ENCODE peak calls at places on chromosomes 4 and X, in nine cellular contexts. U is SK-N-SH; A is IMR-90; G is transverse colon; P is ovary; H is tibial nerve; C is GM12878; R is mesendoderm; E is CD8-positive, alpha-beta T cell. O is an unnamed sample.

GRCh38 chr4:179007758-179008157 is 1565.5 kb upstream of the AGA start:
- DNase-seq in U (no peak), A (no peak), G (no peak), P (no peak), H (no peak), C (no peak), R (peak; percentile 70), E (no peak), O (no peak)

GRCh38 chrX:9737363-9737762 is 28.3 kb downstream of the GPR143 start:
- DNase-seq in U (no peak), A (no peak), G (no peak), P (no peak), H (no peak), C (no peak), R (no peak), E (no peak), O (no peak)

GRCh38 chr4:40992472-40993298 is 221.7 kb downstream of the APBB2 start:
- DNase-seq in U (no peak), A (peak; percentile 88), G (no peak), P (no peak), H (no peak), C (peak; percentile 78), R (no peak), E (no peak), O (no peak)

GRCh38 chr4:125750827-125751466 is 436.2 kb downstream of the FAT4 start:
- DNase-seq in U (peak; percentile 29), A (peak; percentile 54), G (no peak), P (peak; percentile 29), H (no peak), C (no peak), R (peak; percentile 84), E (peak; percentile 14), O (no peak)

GRCh38 chrX:9532349-9532748 is 67.5 kb downstream of the TBL1X start:
- DNase-seq in U (no peak), A (peak; percentile 23), G (no peak), P (peak; percentile 62), H (no peak), C (no peak), R (no peak), E (no peak), O (no peak)

GRCh38 chr4:77360451-77360850 is 203.4 kb downstream of the CCNG2 start:
- DNase-seq in U (no peak), A (no peak), G (no peak), P (no peak), H (no peak), C (no peak), R (no peak), E (no peak), O (no peak)

GRCh38 chr4:1330761-1331590 is 16.0 kb upstream of the UVSSA start:
- DNase-seq in U (peak; percentile 36), A (no peak), G (no peak), P (no peak), H (no peak), C (no peak), R (no peak), E (peak; percentile 85), O (peak; percentile 6)

GRCh38 chr4:89352541-89352940 is 44.9 kb upstream of the GPRIN3 start:
- DNase-seq in U (no peak), A (no peak), G (no peak), P (no peak), H (no peak), C (no peak), R (no peak), E (no peak), O (no peak)

GRCh38 chrX:27619975-27620374 is 29.8 kb downstream of the DCAF8L2 start:
- DNase-seq in U (no peak), A (peak; percentile 8), G (no peak), P (no peak), H (no peak), C (no peak), R (peak; percentile 11), E (no peak), O (no peak)

GRCh38 chr4:751676-752075 is 46.0 kb downstream of the PCGF3 start:
- DNase-seq in U (peak; percentile 55), A (no peak), G (no peak), P (no peak), H (no peak), C (no peak), R (no peak), E (no peak), O (peak; percentile 57)

GRCh38 chr4:26611879-26612278 is 28.0 kb downstream of the TBC1D19 start:
- DNase-seq in U (no peak), A (no peak), G (no peak), P (no peak), H (no peak), C (no peak), R (no peak), E (no peak), O (no peak)

GRCh38 chrX:54641530-54641929 is 111.5 kb downstream of the GNL3L start:
- DNase-seq in U (no peak), A (no peak), G (no peak), P (no peak), H (no peak), C (no peak), R (peak; percentile 19), E (no peak), O (no peak)

GRCh38 chr4:88755454-88755853 is 57.8 kb upstream of the NAP1L5 start:
- DNase-seq in U (no peak), A (no peak), G (no peak), P (no peak), H (no peak), C (no peak), R (no peak), E (no peak), O (no peak)

GRCh38 chr4:184900184-184900583 is 74.4 kb upstream of the ACSL1 start:
- DNase-seq in U (no peak), A (no peak), G (no peak), P (no peak), H (no peak), C (no peak), R (no peak), E (no peak), O (no peak)

GRCh38 chr4:128819082-128819742 is 9.7 kb downstream of the JADE1 start:
- DNase-seq in U (no peak), A (peak; percentile 33), G (no peak), P (no peak), H (no peak), C (no peak), R (peak; percentile 55), E (no peak), O (no peak)

GRCh38 chr4:181946902-181947301 is 296.3 kb upstream of the TENM3 start:
- DNase-seq in U (no peak), A (peak; percentile 58), G (no peak), P (no peak), H (no peak), C (no peak), R (no peak), E (no peak), O (no peak)

GRCh38 chr4:39631700-39632079 is 7.0 kb downstream of the SMIM14 start:
- DNase-seq in U (no peak), A (no peak), G (no peak), P (no peak), H (no peak), C (no peak), R (no peak), E (no peak), O (no peak)

GRCh38 chrX:37652053-37652452 is 33.5 kb upstream of the XK start:
- DNase-seq in U (no peak), A (no peak), G (no peak), P (no peak), H (no peak), C (no peak), R (peak; percentile 33), E (no peak), O (no peak)

GRCh38 chr4:3302164-3302785 is 9.5 kb downstream of the RGS12 start:
- DNase-seq in U (no peak), A (no peak), G (no peak), P (no peak), H (no peak), C (peak; percentile 21), R (no peak), E (peak; percentile 98), O (no peak)

GRCh38 chr4:32499176-32499575 is 1779.0 kb downstream of the PCDH7 start:
- DNase-seq in U (no peak), A (no peak), G (no peak), P (no peak), H (no peak), C (no peak), R (no peak), E (no peak), O (no peak)

DNA sequence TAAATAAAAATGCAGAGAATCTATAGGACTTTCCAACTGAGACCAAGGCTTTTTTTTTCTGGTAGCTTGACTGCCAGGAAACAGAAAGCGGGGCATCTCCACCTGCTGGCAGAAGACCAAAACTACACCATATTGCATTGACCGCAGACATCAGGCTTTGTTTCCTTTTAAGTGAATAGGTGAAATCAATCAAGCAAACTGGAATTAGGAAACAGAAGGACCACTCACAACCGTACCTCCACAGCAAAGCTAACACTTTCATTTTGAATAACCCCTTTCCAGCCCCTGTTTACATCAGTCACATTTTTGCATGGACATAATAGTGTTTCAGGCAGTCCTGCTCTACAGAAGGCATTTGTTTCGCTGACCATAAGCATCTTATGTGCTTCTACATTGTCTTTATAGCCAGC is 218.2 kb downstream of the IDS start:
- DNase-seq in U (peak; percentile 33), A (peak; percentile 31), G (peak; percentile 19), P (no peak), H (no peak), C (peak; percentile 40), R (peak; percentile 50), E (peak; percentile 29), O (no peak)
- H3K4me3 ChIP-seq in U (no peak overlapping the region), A (no peak overlapping the region), G (no peak overlapping the region), P (no peak overlapping the region), H (no peak overlapping the region), C (no peak overlapping the region), R (no peak overlapping the region), E (no peak overlapping the region), O (no peak overlapping the region)

GRCh38 chr4:6329478-6330383 is 60.1 kb downstream of the WFS1 start:
- DNase-seq in U (no peak), A (no peak), G (no peak), P (no peak), H (no peak), C (no peak), R (no peak), E (no peak), O (no peak)
- H3K4me1 ChIP-seq in U (no peaks in the 10 kb centered on the region), A (no peaks in the 10 kb centered on the region), G (peaks cover 3% of the 10 kb centered on the region), P (no peaks in the 10 kb centered on the region), H (peaks cover 8% of the 10 kb centered on the region), C (no peaks in the 10 kb centered on the region), R (no peaks in the 10 kb centered on the region), E (no peaks in the 10 kb centered on the region), O (no peaks in the 10 kb centered on the region)

GRCh38 chrX:140502491-140503229 is 2.2 kb downstream of the SOX3 start:
- DNase-seq in U (peak; percentile 6), A (no peak), G (no peak), P (no peak), H (no peak), C (no peak), R (peak; percentile 37), E (no peak), O (no peak)
- H3K4me3 ChIP-seq in U (no peak overlapping the region), A (no peak overlapping the region), G (no peak overlapping the region), P (no peak overlapping the region), H (no peak overlapping the region), C (no peak overlapping the region), R (no peak overlapping the region), E (no peak overlapping the region), O (no peak overlapping the region)

DNA sequence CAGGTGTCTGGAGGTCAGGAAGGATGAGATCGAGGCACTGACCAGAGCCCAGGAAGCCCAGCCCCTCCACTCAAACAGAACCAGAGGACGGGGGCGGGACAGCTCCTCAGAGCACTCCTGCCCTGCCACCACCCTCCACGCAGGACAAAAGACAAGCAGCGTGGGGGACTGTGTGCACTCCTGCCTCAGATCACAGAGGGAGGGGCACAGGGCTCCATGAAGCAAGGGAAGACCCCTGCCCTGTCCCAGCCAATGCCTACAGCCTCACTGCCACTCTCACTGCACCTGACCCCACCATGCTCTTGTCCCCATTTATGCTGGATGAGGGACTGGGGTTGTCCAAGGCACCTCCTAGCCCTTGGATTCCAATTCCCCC is 169.0 kb downstream of the AFAP1 start:
- DNase-seq in U (no peak), A (no peak), G (no peak), P (no peak), H (no peak), C (no peak), R (no peak), E (no peak), O (no peak)
- H3K4me1 ChIP-seq in U (no peaks in the 10 kb centered on the region), A (no peaks in the 10 kb centered on the region), G (peaks cover 43% of the 10 kb centered on the region), P (peaks cover 3% of the 10 kb centered on the region), H (peaks cover 18% of the 10 kb centered on the region), C (peaks cover 23% of the 10 kb centered on the region), R (no peaks in the 10 kb centered on the region), E (peaks cover 15% of the 10 kb centered on the region), O (no peaks in the 10 kb centered on the region)